ENCODE peak calls at places on chromosomes 1 and 21, in ten cellular contexts. One of them, this sample, is unnamed.
A peak's percentile ranks its signal among the peaks of the same experiment; 100 is the strongest.

GRCh38 chr1:197444754-197445153 is 176.7 kb downstream of the CRB1 start:
- DNase-seq in dermis microvascular lymphatic vessel endothelial cell: no peak
- DNase-seq in SW480: no peak
- DNase-seq in NCI-H1105 treated with DMSO at 0.1 percent for 48 hours: no peak
- DNase-seq in epithelial cell of esophagus: peak; percentile 49
- DNase-seq in stimulated activated CD8-positive, alpha-beta memory T cell treated with anti-CD3 and anti-CD28 coated beads, Interleukin-15, amount 100 ng/mL, for 1 hour: no peak
- DNase-seq in NCI-H1694 treated with DMSO at 0.1 percent for 48 hours: no peak
- DNase-seq in NCI-H1417: no peak
- DNase-seq in NCI-H1930: no peak
- DNase-seq in Calu3: no peak
- DNase-seq in this sample: no peak

GRCh38 chr1:165443539-165444289 is 1.2 kb downstream of the RXRG start:
- DNase-seq in NCI-H1105 treated with DMSO at 0.1 percent for 48 hours: no peak
- DNase-seq in NCI-H1694 treated with DMSO at 0.1 percent for 48 hours: no peak
- DNase-seq in Calu3: no peak
- DNase-seq in NCI-H1930: no peak
- DNase-seq in epithelial cell of esophagus: no peak
- DNase-seq in stimulated activated CD8-positive, alpha-beta memory T cell treated with anti-CD3 and anti-CD28 coated beads, Interleukin-15, amount 100 ng/mL, for 1 hour: no peak
- DNase-seq in NCI-H1417: no peak
- DNase-seq in SW480: no peak
- DNase-seq in dermis microvascular lymphatic vessel endothelial cell: no peak
- DNase-seq in this sample: no peak

GRCh38 chr1:1085171-1085841 is 11.2 kb upstream of the RNF223 start:
- DNase-seq in NCI-H1417: no peak
- DNase-seq in NCI-H1694 treated with DMSO at 0.1 percent for 48 hours: no peak
- DNase-seq in SW480: no peak
- DNase-seq in NCI-H1105 treated with DMSO at 0.1 percent for 48 hours: no peak
- DNase-seq in dermis microvascular lymphatic vessel endothelial cell: no peak
- DNase-seq in Calu3: no peak
- DNase-seq in NCI-H1930: no peak
- DNase-seq in epithelial cell of esophagus: no peak
- DNase-seq in stimulated activated CD8-positive, alpha-beta memory T cell treated with anti-CD3 and anti-CD28 coated beads, Interleukin-15, amount 100 ng/mL, for 1 hour: no peak
- DNase-seq in this sample: no peak

GRCh38 chr1:69737527-69738176 is 169.9 kb downstream of the LRRC7 start:
- DNase-seq in epithelial cell of esophagus: peak; percentile 81
- DNase-seq in dermis microvascular lymphatic vessel endothelial cell: peak; percentile 65
- DNase-seq in NCI-H1930: peak; percentile 48
- DNase-seq in NCI-H1417: peak; percentile 52
- DNase-seq in stimulated activated CD8-positive, alpha-beta memory T cell treated with anti-CD3 and anti-CD28 coated beads, Interleukin-15, amount 100 ng/mL, for 1 hour: no peak
- DNase-seq in NCI-H1105 treated with DMSO at 0.1 percent for 48 hours: peak; percentile 60
- DNase-seq in SW480: peak; percentile 46
- DNase-seq in Calu3: peak; percentile 49
- DNase-seq in NCI-H1694 treated with DMSO at 0.1 percent for 48 hours: peak; percentile 56
- DNase-seq in this sample: peak; percentile 39

GRCh38 chr1:15538750-15539149 is 12.1 kb downstream of the DNAJC16 start:
- DNase-seq in NCI-H1105 treated with DMSO at 0.1 percent for 48 hours: peak; percentile 86
- DNase-seq in epithelial cell of esophagus: peak; percentile 47
- DNase-seq in NCI-H1417: peak; percentile 61
- DNase-seq in NCI-H1694 treated with DMSO at 0.1 percent for 48 hours: peak; percentile 12
- DNase-seq in NCI-H1930: no peak
- DNase-seq in SW480: no peak
- DNase-seq in Calu3: no peak
- DNase-seq in dermis microvascular lymphatic vessel endothelial cell: no peak
- DNase-seq in stimulated activated CD8-positive, alpha-beta memory T cell treated with anti-CD3 and anti-CD28 coated beads, Interleukin-15, amount 100 ng/mL, for 1 hour: no peak
- DNase-seq in this sample: no peak

GRCh38 chr1:30199563-30199962 is 523.8 kb downstream of the MATN1 start:
- DNase-seq in dermis microvascular lymphatic vessel endothelial cell: no peak
- DNase-seq in epithelial cell of esophagus: no peak
- DNase-seq in Calu3: no peak
- DNase-seq in NCI-H1694 treated with DMSO at 0.1 percent for 48 hours: no peak
- DNase-seq in stimulated activated CD8-positive, alpha-beta memory T cell treated with anti-CD3 and anti-CD28 coated beads, Interleukin-15, amount 100 ng/mL, for 1 hour: no peak
- DNase-seq in NCI-H1930: no peak
- DNase-seq in SW480: no peak
- DNase-seq in NCI-H1105 treated with DMSO at 0.1 percent for 48 hours: no peak
- DNase-seq in NCI-H1417: no peak
- DNase-seq in this sample: no peak

GRCh38 chr1:85607126-85607912 is 26.8 kb downstream of the CCN1 start:
- DNase-seq in stimulated activated CD8-positive, alpha-beta memory T cell treated with anti-CD3 and anti-CD28 coated beads, Interleukin-15, amount 100 ng/mL, for 1 hour: no peak
- DNase-seq in NCI-H1694 treated with DMSO at 0.1 percent for 48 hours: no peak
- DNase-seq in epithelial cell of esophagus: peak; percentile 91
- DNase-seq in NCI-H1105 treated with DMSO at 0.1 percent for 48 hours: no peak
- DNase-seq in Calu3: peak; percentile 89
- DNase-seq in NCI-H1930: no peak
- DNase-seq in SW480: peak; percentile 96
- DNase-seq in dermis microvascular lymphatic vessel endothelial cell: peak; percentile 83
- DNase-seq in NCI-H1417: no peak
- DNase-seq in this sample: peak; percentile 90

GRCh38 chr1:171597203-171597602 is 24.8 kb upstream of the MYOCOS start:
- DNase-seq in Calu3: no peak
- DNase-seq in dermis microvascular lymphatic vessel endothelial cell: no peak
- DNase-seq in SW480: no peak
- DNase-seq in NCI-H1930: no peak
- DNase-seq in epithelial cell of esophagus: no peak
- DNase-seq in NCI-H1417: no peak
- DNase-seq in stimulated activated CD8-positive, alpha-beta memory T cell treated with anti-CD3 and anti-CD28 coated beads, Interleukin-15, amount 100 ng/mL, for 1 hour: no peak
- DNase-seq in NCI-H1105 treated with DMSO at 0.1 percent for 48 hours: no peak
- DNase-seq in NCI-H1694 treated with DMSO at 0.1 percent for 48 hours: no peak
- DNase-seq in this sample: no peak

GRCh38 chr1:89149229-89149628 is 23.3 kb upstream of the GBP2 start:
- DNase-seq in NCI-H1417: peak; percentile 3
- DNase-seq in stimulated activated CD8-positive, alpha-beta memory T cell treated with anti-CD3 and anti-CD28 coated beads, Interleukin-15, amount 100 ng/mL, for 1 hour: no peak
- DNase-seq in SW480: no peak
- DNase-seq in NCI-H1105 treated with DMSO at 0.1 percent for 48 hours: no peak
- DNase-seq in epithelial cell of esophagus: no peak
- DNase-seq in NCI-H1694 treated with DMSO at 0.1 percent for 48 hours: no peak
- DNase-seq in dermis microvascular lymphatic vessel endothelial cell: peak; percentile 44
- DNase-seq in Calu3: peak; percentile 51
- DNase-seq in NCI-H1930: no peak
- DNase-seq in this sample: peak; percentile 10

GRCh38 chr1:237794071-237794470 is 96.7 kb downstream of the ZP4 start:
- DNase-seq in NCI-H1105 treated with DMSO at 0.1 percent for 48 hours: no peak
- DNase-seq in stimulated activated CD8-positive, alpha-beta memory T cell treated with anti-CD3 and anti-CD28 coated beads, Interleukin-15, amount 100 ng/mL, for 1 hour: no peak
- DNase-seq in epithelial cell of esophagus: peak; percentile 13
- DNase-seq in NCI-H1694 treated with DMSO at 0.1 percent for 48 hours: no peak
- DNase-seq in NCI-H1417: no peak
- DNase-seq in NCI-H1930: no peak
- DNase-seq in SW480: peak; percentile 4
- DNase-seq in dermis microvascular lymphatic vessel endothelial cell: no peak
- DNase-seq in Calu3: peak; percentile 16
- DNase-seq in this sample: peak; percentile 26

GRCh38 chr21:36005018-36005417 is 55.3 kb downstream of the SETD4 start:
- DNase-seq in Calu3: no peak
- DNase-seq in dermis microvascular lymphatic vessel endothelial cell: no peak
- DNase-seq in stimulated activated CD8-positive, alpha-beta memory T cell treated with anti-CD3 and anti-CD28 coated beads, Interleukin-15, amount 100 ng/mL, for 1 hour: no peak
- DNase-seq in SW480: no peak
- DNase-seq in NCI-H1930: no peak
- DNase-seq in NCI-H1417: no peak
- DNase-seq in NCI-H1694 treated with DMSO at 0.1 percent for 48 hours: no peak
- DNase-seq in NCI-H1105 treated with DMSO at 0.1 percent for 48 hours: no peak
- DNase-seq in epithelial cell of esophagus: no peak
- DNase-seq in this sample: no peak

GRCh38 chr1:222955964-222956363 is 141.1 kb downstream of the DISP1 start:
- DNase-seq in epithelial cell of esophagus: no peak
- DNase-seq in SW480: no peak
- DNase-seq in dermis microvascular lymphatic vessel endothelial cell: no peak
- DNase-seq in Calu3: no peak
- DNase-seq in NCI-H1930: no peak
- DNase-seq in NCI-H1105 treated with DMSO at 0.1 percent for 48 hours: no peak
- DNase-seq in NCI-H1417: no peak
- DNase-seq in NCI-H1694 treated with DMSO at 0.1 percent for 48 hours: no peak
- DNase-seq in stimulated activated CD8-positive, alpha-beta memory T cell treated with anti-CD3 and anti-CD28 coated beads, Interleukin-15, amount 100 ng/mL, for 1 hour: no peak
- DNase-seq in this sample: no peak

GRCh38 chr1:17984510-17985085 is 123.0 kb upstream of the IGSF21 start:
- DNase-seq in NCI-H1930: no peak
- DNase-seq in NCI-H1105 treated with DMSO at 0.1 percent for 48 hours: peak; percentile 13
- DNase-seq in dermis microvascular lymphatic vessel endothelial cell: no peak
- DNase-seq in stimulated activated CD8-positive, alpha-beta memory T cell treated with anti-CD3 and anti-CD28 coated beads, Interleukin-15, amount 100 ng/mL, for 1 hour: no peak
- DNase-seq in Calu3: peak; percentile 3
- DNase-seq in epithelial cell of esophagus: no peak
- DNase-seq in SW480: peak; percentile 24
- DNase-seq in NCI-H1417: no peak
- DNase-seq in NCI-H1694 treated with DMSO at 0.1 percent for 48 hours: peak; percentile 29
- DNase-seq in this sample: no peak

GRCh38 chr1:156122519-156123355 is 8.2 kb downstream of the LMNA start:
- DNase-seq in Calu3: peak; percentile 77
- DNase-seq in NCI-H1105 treated with DMSO at 0.1 percent for 48 hours: peak; percentile 2
- DNase-seq in NCI-H1694 treated with DMSO at 0.1 percent for 48 hours: peak; percentile 29
- DNase-seq in stimulated activated CD8-positive, alpha-beta memory T cell treated with anti-CD3 and anti-CD28 coated beads, Interleukin-15, amount 100 ng/mL, for 1 hour: no peak
- DNase-seq in SW480: no peak
- DNase-seq in dermis microvascular lymphatic vessel endothelial cell: peak; percentile 94
- DNase-seq in epithelial cell of esophagus: peak; percentile 52
- DNase-seq in NCI-H1930: no peak
- DNase-seq in NCI-H1417: peak; percentile 41
- DNase-seq in this sample: peak; percentile 79

GRCh38 chr1:196738730-196739129 is 35.9 kb upstream of the CFHR3 start:
- DNase-seq in epithelial cell of esophagus: no peak
- DNase-seq in NCI-H1105 treated with DMSO at 0.1 percent for 48 hours: no peak
- DNase-seq in stimulated activated CD8-positive, alpha-beta memory T cell treated with anti-CD3 and anti-CD28 coated beads, Interleukin-15, amount 100 ng/mL, for 1 hour: no peak
- DNase-seq in dermis microvascular lymphatic vessel endothelial cell: no peak
- DNase-seq in NCI-H1694 treated with DMSO at 0.1 percent for 48 hours: no peak
- DNase-seq in Calu3: no peak
- DNase-seq in SW480: no peak
- DNase-seq in NCI-H1930: no peak
- DNase-seq in NCI-H1417: no peak
- DNase-seq in this sample: no peak

GRCh38 chr1:111709986-111710385 is 29.2 kb downstream of the INKA2 start:
- DNase-seq in NCI-H1417: no peak
- DNase-seq in Calu3: no peak
- DNase-seq in NCI-H1930: no peak
- DNase-seq in NCI-H1694 treated with DMSO at 0.1 percent for 48 hours: no peak
- DNase-seq in NCI-H1105 treated with DMSO at 0.1 percent for 48 hours: no peak
- DNase-seq in epithelial cell of esophagus: no peak
- DNase-seq in SW480: no peak
- DNase-seq in stimulated activated CD8-positive, alpha-beta memory T cell treated with anti-CD3 and anti-CD28 coated beads, Interleukin-15, amount 100 ng/mL, for 1 hour: no peak
- DNase-seq in dermis microvascular lymphatic vessel endothelial cell: no peak
- DNase-seq in this sample: no peak

GRCh38 chr21:42309753-42310213 is 5.4 kb downstream of the TFF3 start:
- DNase-seq in NCI-H1694 treated with DMSO at 0.1 percent for 48 hours: peak; percentile 41
- DNase-seq in NCI-H1105 treated with DMSO at 0.1 percent for 48 hours: peak; percentile 45
- DNase-seq in Calu3: peak; percentile 52
- DNase-seq in NCI-H1930: peak; percentile 36
- DNase-seq in NCI-H1417: peak; percentile 48
- DNase-seq in epithelial cell of esophagus: peak; percentile 40
- DNase-seq in stimulated activated CD8-positive, alpha-beta memory T cell treated with anti-CD3 and anti-CD28 coated beads, Interleukin-15, amount 100 ng/mL, for 1 hour: peak; percentile 46
- DNase-seq in dermis microvascular lymphatic vessel endothelial cell: peak; percentile 56
- DNase-seq in SW480: no peak
- DNase-seq in this sample: no peak

GRCh38 chr1:188937965-188938551 is 1539.6 kb downstream of the BRINP3 start:
- DNase-seq in epithelial cell of esophagus: no peak
- DNase-seq in Calu3: peak; percentile 30
- DNase-seq in NCI-H1694 treated with DMSO at 0.1 percent for 48 hours: peak; percentile 3
- DNase-seq in stimulated activated CD8-positive, alpha-beta memory T cell treated with anti-CD3 and anti-CD28 coated beads, Interleukin-15, amount 100 ng/mL, for 1 hour: no peak
- DNase-seq in NCI-H1105 treated with DMSO at 0.1 percent for 48 hours: peak; percentile 8
- DNase-seq in NCI-H1417: no peak
- DNase-seq in dermis microvascular lymphatic vessel endothelial cell: peak; percentile 41
- DNase-seq in NCI-H1930: no peak
- DNase-seq in SW480: no peak
- DNase-seq in this sample: no peak

GRCh38 chr1:154178856-154179811 is 12.8 kb downstream of the TPM3 start:
- DNase-seq in NCI-H1417: no peak
- DNase-seq in NCI-H1930: no peak
- DNase-seq in dermis microvascular lymphatic vessel endothelial cell: no peak
- DNase-seq in SW480: no peak
- DNase-seq in epithelial cell of esophagus: no peak
- DNase-seq in NCI-H1105 treated with DMSO at 0.1 percent for 48 hours: no peak
- DNase-seq in Calu3: no peak
- DNase-seq in stimulated activated CD8-positive, alpha-beta memory T cell treated with anti-CD3 and anti-CD28 coated beads, Interleukin-15, amount 100 ng/mL, for 1 hour: no peak
- DNase-seq in NCI-H1694 treated with DMSO at 0.1 percent for 48 hours: no peak
- DNase-seq in this sample: peak; percentile 25

GRCh38 chr21:33855190-33855589 is 60.4 kb downstream of the ATP5PO start:
- DNase-seq in NCI-H1930: no peak
- DNase-seq in stimulated activated CD8-positive, alpha-beta memory T cell treated with anti-CD3 and anti-CD28 coated beads, Interleukin-15, amount 100 ng/mL, for 1 hour: no peak
- DNase-seq in NCI-H1105 treated with DMSO at 0.1 percent for 48 hours: no peak
- DNase-seq in SW480: no peak
- DNase-seq in epithelial cell of esophagus: no peak
- DNase-seq in dermis microvascular lymphatic vessel endothelial cell: no peak
- DNase-seq in NCI-H1417: no peak
- DNase-seq in Calu3: no peak
- DNase-seq in NCI-H1694 treated with DMSO at 0.1 percent for 48 hours: no peak
- DNase-seq in this sample: no peak

GRCh38 chr1:28915036-28915895 is 897 bp downstream of the EPB41 start:
- DNase-seq in NCI-H1105 treated with DMSO at 0.1 percent for 48 hours: peak; percentile 67
- DNase-seq in NCI-H1930: no peak
- DNase-seq in dermis microvascular lymphatic vessel endothelial cell: peak; percentile 45
- DNase-seq in NCI-H1417: peak; percentile 91
- DNase-seq in SW480: peak; percentile 52
- DNase-seq in Calu3: peak; percentile 48
- DNase-seq in NCI-H1694 treated with DMSO at 0.1 percent for 48 hours: peak; percentile 30
- DNase-seq in stimulated activated CD8-positive, alpha-beta memory T cell treated with anti-CD3 and anti-CD28 coated beads, Interleukin-15, amount 100 ng/mL, for 1 hour: peak; percentile 5
- DNase-seq in epithelial cell of esophagus: peak; percentile 59
- DNase-seq in this sample: peak; percentile 5

GRCh38 chr1:31818204-31818603 is 2.4 kb upstream of the SPOCD1 start:
- DNase-seq in dermis microvascular lymphatic vessel endothelial cell: no peak
- DNase-seq in stimulated activated CD8-positive, alpha-beta memory T cell treated with anti-CD3 and anti-CD28 coated beads, Interleukin-15, amount 100 ng/mL, for 1 hour: no peak
- DNase-seq in NCI-H1417: no peak
- DNase-seq in SW480: no peak
- DNase-seq in NCI-H1694 treated with DMSO at 0.1 percent for 48 hours: no peak
- DNase-seq in NCI-H1930: no peak
- DNase-seq in Calu3: no peak
- DNase-seq in NCI-H1105 treated with DMSO at 0.1 percent for 48 hours: no peak
- DNase-seq in epithelial cell of esophagus: no peak
- DNase-seq in this sample: no peak

GRCh38 chr21:37618081-37618480 is 251.5 kb downstream of the DYRK1A start:
- DNase-seq in NCI-H1105 treated with DMSO at 0.1 percent for 48 hours: no peak
- DNase-seq in NCI-H1694 treated with DMSO at 0.1 percent for 48 hours: no peak
- DNase-seq in SW480: no peak
- DNase-seq in stimulated activated CD8-positive, alpha-beta memory T cell treated with anti-CD3 and anti-CD28 coated beads, Interleukin-15, amount 100 ng/mL, for 1 hour: no peak
- DNase-seq in dermis microvascular lymphatic vessel endothelial cell: no peak
- DNase-seq in Calu3: no peak
- DNase-seq in NCI-H1417: no peak
- DNase-seq in NCI-H1930: no peak
- DNase-seq in epithelial cell of esophagus: no peak
- DNase-seq in this sample: peak; percentile 93

GRCh38 chr1:30088594-30089556 is 634.5 kb downstream of the MATN1 start:
- DNase-seq in Calu3: no peak
- DNase-seq in NCI-H1417: peak; percentile 91
- DNase-seq in epithelial cell of esophagus: no peak
- DNase-seq in stimulated activated CD8-positive, alpha-beta memory T cell treated with anti-CD3 and anti-CD28 coated beads, Interleukin-15, amount 100 ng/mL, for 1 hour: no peak
- DNase-seq in NCI-H1105 treated with DMSO at 0.1 percent for 48 hours: peak; percentile 99
- DNase-seq in NCI-H1930: no peak
- DNase-seq in NCI-H1694 treated with DMSO at 0.1 percent for 48 hours: no peak
- DNase-seq in dermis microvascular lymphatic vessel endothelial cell: peak; percentile 5
- DNase-seq in SW480: no peak
- DNase-seq in this sample: no peak

GRCh38 chr1:227388771-227389170 is 70.5 kb upstream of the CDC42BPA start:
- DNase-seq in NCI-H1105 treated with DMSO at 0.1 percent for 48 hours: no peak
- DNase-seq in Calu3: no peak
- DNase-seq in NCI-H1694 treated with DMSO at 0.1 percent for 48 hours: no peak
- DNase-seq in NCI-H1930: no peak
- DNase-seq in epithelial cell of esophagus: peak; percentile 31
- DNase-seq in dermis microvascular lymphatic vessel endothelial cell: no peak
- DNase-seq in NCI-H1417: no peak
- DNase-seq in SW480: peak; percentile 9
- DNase-seq in stimulated activated CD8-positive, alpha-beta memory T cell treated with anti-CD3 and anti-CD28 coated beads, Interleukin-15, amount 100 ng/mL, for 1 hour: no peak
- DNase-seq in this sample: peak; percentile 34

GRCh38 chr1:22639286-22639685 is 2.9 kb downstream of the C1QA start:
- DNase-seq in epithelial cell of esophagus: peak; percentile 14
- DNase-seq in SW480: no peak
- DNase-seq in stimulated activated CD8-positive, alpha-beta memory T cell treated with anti-CD3 and anti-CD28 coated beads, Interleukin-15, amount 100 ng/mL, for 1 hour: no peak
- DNase-seq in NCI-H1105 treated with DMSO at 0.1 percent for 48 hours: no peak
- DNase-seq in NCI-H1417: no peak
- DNase-seq in dermis microvascular lymphatic vessel endothelial cell: peak; percentile 29
- DNase-seq in Calu3: no peak
- DNase-seq in NCI-H1694 treated with DMSO at 0.1 percent for 48 hours: no peak
- DNase-seq in NCI-H1930: peak; percentile 20
- DNase-seq in this sample: no peak

GRCh38 chr21:14356771-14357170 is 26.2 kb downstream of the HSPA13 start:
- DNase-seq in NCI-H1694 treated with DMSO at 0.1 percent for 48 hours: no peak
- DNase-seq in NCI-H1417: no peak
- DNase-seq in stimulated activated CD8-positive, alpha-beta memory T cell treated with anti-CD3 and anti-CD28 coated beads, Interleukin-15, amount 100 ng/mL, for 1 hour: no peak
- DNase-seq in epithelial cell of esophagus: peak; percentile 96
- DNase-seq in SW480: no peak
- DNase-seq in NCI-H1930: no peak
- DNase-seq in dermis microvascular lymphatic vessel endothelial cell: no peak
- DNase-seq in NCI-H1105 treated with DMSO at 0.1 percent for 48 hours: no peak
- DNase-seq in Calu3: no peak
- DNase-seq in this sample: no peak

GRCh38 chr1:52707927-52708655 is 9.9 kb upstream of the COA7 start:
- DNase-seq in NCI-H1694 treated with DMSO at 0.1 percent for 48 hours: no peak
- DNase-seq in NCI-H1105 treated with DMSO at 0.1 percent for 48 hours: no peak
- DNase-seq in SW480: peak; percentile 27
- DNase-seq in NCI-H1417: no peak
- DNase-seq in epithelial cell of esophagus: no peak
- DNase-seq in Calu3: no peak
- DNase-seq in dermis microvascular lymphatic vessel endothelial cell: no peak
- DNase-seq in stimulated activated CD8-positive, alpha-beta memory T cell treated with anti-CD3 and anti-CD28 coated beads, Interleukin-15, amount 100 ng/mL, for 1 hour: no peak
- DNase-seq in NCI-H1930: no peak
- DNase-seq in this sample: peak; percentile 87

This sample was measured in trophoblast cell.